ENCODE peak calls at places on chromosomes 5 and 9, in seven cellular contexts. R is PC-3; X is activated CD8-positive, alpha-beta memory T cell treated with anti-CD3 and anti-CD28 coated beads, Interleukin-2, amount 10 ng/mL, durations not matched to agents 7 days and 5 days; H is CD4-positive, CD25-positive, alpha-beta regulatory T cell; C is RWPE2; I is stimulated activated naive B cell treated with anti-CD40 and anti-IgM and Interleukin-4, amounts not matched to agents 10 μg/mL and 1 μg/mL and 100 μg/mL, for 72 hours; U is aorta. M is an unnamed sample.

GRCh38 chr5:140141241-140141640 is 15.5 kb downstream of the IGIP start:
- ATAC-seq in R (no peak), X (no peak), H (no peak), C (no peak), I (no peak), U (no peak), M (no peak)

GRCh38 chr5:178069909-178070308 is 43.4 kb upstream of the N4BP3 start:
- ATAC-seq in R (peak; percentile 62), X (peak; percentile 58), H (no peak), C (peak; percentile 18), I (peak; percentile 54), U (no peak), M (peak; percentile 31)

GRCh38 chr9:6047020-6047419 is 31.6 kb upstream of the RANBP6 start:
- ATAC-seq in R (no peak), X (no peak), H (no peak), C (no peak), I (no peak), U (no peak), M (peak; percentile 57)

GRCh38 chr9:20811872-20812271 is 127.8 kb downstream of the FOCAD start:
- ATAC-seq in R (peak; percentile 38), X (no peak), H (no peak), C (no peak), I (no peak), U (no peak), M (no peak)

GRCh38 chr5:180026725-180027448 is 44.7 kb downstream of the RNF130 start:
- ATAC-seq in R (no peak), X (no peak), H (no peak), C (peak; percentile 27), I (no peak), U (no peak), M (no peak)

GRCh38 chr5:38768411-38769211 is 77.2 kb upstream of the OSMR start:
- ATAC-seq in R (no peak), X (no peak), H (no peak), C (no peak), I (no peak), U (peak; percentile 22), M (no peak)

GRCh38 chr5:131156971-131157370 is 8.1 kb downstream of the HINT1 start:
- ATAC-seq in R (no peak), X (no peak), H (no peak), C (peak; percentile 15), I (no peak), U (no peak), M (no peak)

GRCh38 chr5:59685131-59685530 is 208.4 kb downstream of the PDE4D start:
- ATAC-seq in R (no peak), X (no peak), H (no peak), C (no peak), I (no peak), U (no peak), M (no peak)

GRCh38 chr5:180909782-180910181 is 10.8 kb downstream of the BTNL8 start:
- ATAC-seq in R (no peak), X (peak; percentile 20), H (no peak), C (no peak), I (no peak), U (no peak), M (peak; percentile 64)